ENCODE peak calls at places on chromosomes 4 and X, in seven cellular contexts. One of them, this sample, is unnamed.

GRCh38 chrX:153310901-153311300 is 10.7 kb downstream of the PNMA6F start:
- ATAC-seq in gastroesophageal sphincter: no peak
- ATAC-seq in activated naive CD4-positive, alpha-beta T cell treated with anti-CD3 and anti-CD28 coated beads, Interleukin-2, amount 50 U/mL, for 72 hours: no peak
- ATAC-seq in WTC11: peak
- ATAC-seq in activated CD8-positive, alpha-beta memory T cell treated with anti-CD3 and anti-CD28 coated beads, Interleukin-2, amount 10 ng/mL, durations not matched to agents 7 days and 5 days: no peak
- ATAC-seq in K562: no peak
- ATAC-seq in pancreas: no peak
- ATAC-seq in this sample: no peak

GRCh38 chr4:105674011-105674410 is 34.5 kb downstream of the INTS12 start:
- ATAC-seq in gastroesophageal sphincter: no peak
- ATAC-seq in activated naive CD4-positive, alpha-beta T cell treated with anti-CD3 and anti-CD28 coated beads, Interleukin-2, amount 50 U/mL, for 72 hours: no peak
- ATAC-seq in WTC11: no peak
- ATAC-seq in activated CD8-positive, alpha-beta memory T cell treated with anti-CD3 and anti-CD28 coated beads, Interleukin-2, amount 10 ng/mL, durations not matched to agents 7 days and 5 days: no peak
- ATAC-seq in K562: no peak
- ATAC-seq in pancreas: no peak
- ATAC-seq in this sample: no peak

GRCh38 chr4:38323141-38323634 is 340.8 kb upstream of the KLF3 start:
- ATAC-seq in gastroesophageal sphincter: no peak
- ATAC-seq in activated naive CD4-positive, alpha-beta T cell treated with anti-CD3 and anti-CD28 coated beads, Interleukin-2, amount 50 U/mL, for 72 hours: peak
- ATAC-seq in WTC11: peak
- ATAC-seq in activated CD8-positive, alpha-beta memory T cell treated with anti-CD3 and anti-CD28 coated beads, Interleukin-2, amount 10 ng/mL, durations not matched to agents 7 days and 5 days: no peak
- ATAC-seq in K562: peak
- ATAC-seq in pancreas: no peak
- ATAC-seq in this sample: no peak

GRCh38 chr4:106245176-106245575 is 70.8 kb downstream of the TBCK start:
- ATAC-seq in gastroesophageal sphincter: no peak
- ATAC-seq in activated naive CD4-positive, alpha-beta T cell treated with anti-CD3 and anti-CD28 coated beads, Interleukin-2, amount 50 U/mL, for 72 hours: no peak
- ATAC-seq in WTC11: no peak
- ATAC-seq in activated CD8-positive, alpha-beta memory T cell treated with anti-CD3 and anti-CD28 coated beads, Interleukin-2, amount 10 ng/mL, durations not matched to agents 7 days and 5 days: no peak
- ATAC-seq in K562: peak
- ATAC-seq in pancreas: peak
- ATAC-seq in this sample: no peak

GRCh38 chrX:9992724-9993123 is 25.6 kb downstream of the CLDN34 start:
- ATAC-seq in gastroesophageal sphincter: no peak
- ATAC-seq in activated naive CD4-positive, alpha-beta T cell treated with anti-CD3 and anti-CD28 coated beads, Interleukin-2, amount 50 U/mL, for 72 hours: no peak
- ATAC-seq in WTC11: no peak
- ATAC-seq in activated CD8-positive, alpha-beta memory T cell treated with anti-CD3 and anti-CD28 coated beads, Interleukin-2, amount 10 ng/mL, durations not matched to agents 7 days and 5 days: no peak
- ATAC-seq in K562: no peak
- ATAC-seq in pancreas: no peak
- ATAC-seq in this sample: no peak

GRCh38 chr4:2436301-2436700 is 17.5 kb downstream of the CFAP99 start:
- ATAC-seq in gastroesophageal sphincter: no peak
- ATAC-seq in activated naive CD4-positive, alpha-beta T cell treated with anti-CD3 and anti-CD28 coated beads, Interleukin-2, amount 50 U/mL, for 72 hours: no peak
- ATAC-seq in WTC11: peak
- ATAC-seq in activated CD8-positive, alpha-beta memory T cell treated with anti-CD3 and anti-CD28 coated beads, Interleukin-2, amount 10 ng/mL, durations not matched to agents 7 days and 5 days: no peak
- ATAC-seq in K562: no peak
- ATAC-seq in pancreas: peak
- ATAC-seq in this sample: no peak

GRCh38 chr4:151670843-151671242 is 90.0 kb downstream of the GATB start:
- ATAC-seq in gastroesophageal sphincter: no peak
- ATAC-seq in activated naive CD4-positive, alpha-beta T cell treated with anti-CD3 and anti-CD28 coated beads, Interleukin-2, amount 50 U/mL, for 72 hours: no peak
- ATAC-seq in WTC11: no peak
- ATAC-seq in activated CD8-positive, alpha-beta memory T cell treated with anti-CD3 and anti-CD28 coated beads, Interleukin-2, amount 10 ng/mL, durations not matched to agents 7 days and 5 days: no peak
- ATAC-seq in K562: no peak
- ATAC-seq in pancreas: no peak
- ATAC-seq in this sample: no peak

GRCh38 chrX:109301177-109301576 is 180.7 kb downstream of the GUCY2F start:
- ATAC-seq in gastroesophageal sphincter: no peak
- ATAC-seq in activated naive CD4-positive, alpha-beta T cell treated with anti-CD3 and anti-CD28 coated beads, Interleukin-2, amount 50 U/mL, for 72 hours: no peak
- ATAC-seq in WTC11: no peak
- ATAC-seq in activated CD8-positive, alpha-beta memory T cell treated with anti-CD3 and anti-CD28 coated beads, Interleukin-2, amount 10 ng/mL, durations not matched to agents 7 days and 5 days: no peak
- ATAC-seq in K562: no peak
- ATAC-seq in pancreas: no peak
- ATAC-seq in this sample: no peak

GRCh38 chr4:20017439-20017838 is 234.3 kb upstream of the SLIT2 start:
- ATAC-seq in gastroesophageal sphincter: no peak
- ATAC-seq in activated naive CD4-positive, alpha-beta T cell treated with anti-CD3 and anti-CD28 coated beads, Interleukin-2, amount 50 U/mL, for 72 hours: no peak
- ATAC-seq in WTC11: no peak
- ATAC-seq in activated CD8-positive, alpha-beta memory T cell treated with anti-CD3 and anti-CD28 coated beads, Interleukin-2, amount 10 ng/mL, durations not matched to agents 7 days and 5 days: no peak
- ATAC-seq in K562: no peak
- ATAC-seq in pancreas: no peak
- ATAC-seq in this sample: no peak

GRCh38 chr4:94534401-94535312 is 82.9 kb downstream of the PDLIM5 start:
- ATAC-seq in gastroesophageal sphincter: peak
- ATAC-seq in activated naive CD4-positive, alpha-beta T cell treated with anti-CD3 and anti-CD28 coated beads, Interleukin-2, amount 50 U/mL, for 72 hours: no peak
- ATAC-seq in WTC11: peak
- ATAC-seq in activated CD8-positive, alpha-beta memory T cell treated with anti-CD3 and anti-CD28 coated beads, Interleukin-2, amount 10 ng/mL, durations not matched to agents 7 days and 5 days: no peak
- ATAC-seq in K562: peak
- ATAC-seq in pancreas: peak
- ATAC-seq in this sample: peak

GRCh38 chrX:17182317-17182716 is 192.7 kb upstream of the NHS start:
- ATAC-seq in gastroesophageal sphincter: no peak
- ATAC-seq in activated naive CD4-positive, alpha-beta T cell treated with anti-CD3 and anti-CD28 coated beads, Interleukin-2, amount 50 U/mL, for 72 hours: no peak
- ATAC-seq in WTC11: no peak
- ATAC-seq in activated CD8-positive, alpha-beta memory T cell treated with anti-CD3 and anti-CD28 coated beads, Interleukin-2, amount 10 ng/mL, durations not matched to agents 7 days and 5 days: no peak
- ATAC-seq in K562: no peak
- ATAC-seq in pancreas: no peak
- ATAC-seq in this sample: no peak

GRCh38 chr4:38266616-38267015 is 306.4 kb downstream of the PTTG2 start:
- ATAC-seq in gastroesophageal sphincter: no peak
- ATAC-seq in activated naive CD4-positive, alpha-beta T cell treated with anti-CD3 and anti-CD28 coated beads, Interleukin-2, amount 50 U/mL, for 72 hours: peak
- ATAC-seq in WTC11: no peak
- ATAC-seq in activated CD8-positive, alpha-beta memory T cell treated with anti-CD3 and anti-CD28 coated beads, Interleukin-2, amount 10 ng/mL, durations not matched to agents 7 days and 5 days: no peak
- ATAC-seq in K562: peak
- ATAC-seq in pancreas: peak
- ATAC-seq in this sample: no peak

This sample was measured in stimulated activated memory B cell treated with anti-CD40 and anti-IgM and Interleukin-4, amounts not matched to agents 10 μg/mL and 1 μg/mL and 100 μg/mL, for 72 hours.